ENCODE peak calls at places on chromosome 22, in seven cellular contexts. B, F, G, U, Y, E and H are unnamed samples.

GRCh38 chr22:48889209-48889830 is 938.4 kb downstream of the BRD1 start:
- DNase-seq in Y (no peak), B (no peak), U (no peak), E (no peak), F (no peak), G (no peak), H (no peak)

GRCh38 chr22:48743601-48744282 is 1083.9 kb downstream of the BRD1 start:
- DNase-seq in G (no peak), B (no peak), Y (no peak), E (no peak), F (no peak), U (no peak), H (peak)

GRCh38 chr22:19691721-19692341 is 22.5 kb upstream of the SEPTIN5 start:
- DNase-seq in F (peak), U (no peak), E (no peak), G (no peak), B (no peak), Y (peak), H (peak)

GRCh38 chr22:30325065-30325720 is 1.5 kb downstream of the TBC1D10A start:
- DNase-seq in U (no peak), G (peak), Y (peak), F (no peak), B (no peak), E (no peak), H (peak)

GRCh38 chr22:40076702-40077645 is 82.2 kb downstream of the FAM83F start:
- DNase-seq in G (no peak), E (no peak), F (peak), U (no peak), Y (peak), B (no peak), H (no peak)

GRCh38 chr22:47002692-47003091 is 240.2 kb downstream of the TBC1D22A start:
- DNase-seq in E (no peak), F (no peak), B (no peak), G (no peak), Y (no peak), U (no peak), H (no peak)

GRCh38 chr22:44154431-44154942 is 26.2 kb upstream of the PARVG start:
- DNase-seq in U (no peak), B (no peak), Y (no peak), G (no peak), E (no peak), F (no peak), H (no peak)

GRCh38 chr22:49853981-49854791 is 542 bp downstream of the ZBED4 start:
- DNase-seq in B (peak), G (peak), E (peak), Y (no peak), F (no peak), U (peak), H (peak)

GRCh38 chr22:26956346-26956745 is 299.0 kb downstream of the MIAT start:
- DNase-seq in B (no peak), G (no peak), Y (no peak), U (no peak), F (no peak), E (no peak), H (no peak)

GRCh38 chr22:49018601-49019000 is 809.1 kb downstream of the BRD1 start:
- DNase-seq in B (no peak), E (no peak), F (no peak), U (no peak), Y (no peak), G (no peak), H (peak)

GRCh38 chr22:19775496-19776325 is 15.1 kb downstream of the TBX1 start:
- DNase-seq in G (no peak), E (no peak), U (no peak), B (no peak), Y (no peak), F (no peak), H (peak)

GRCh38 chr22:42796081-42796480 is 61.0 kb downstream of the ARFGAP3 start:
- DNase-seq in U (no peak), B (no peak), F (no peak), G (no peak), E (no peak), Y (no peak), H (no peak)

GRCh38 chr22:42645341-42645937 is 3.8 kb downstream of the CYB5R3 start:
- DNase-seq in Y (no peak), U (no peak), E (no peak), F (no peak), B (no peak), G (no peak), H (no peak)

GRCh38 chr22:22702159-22702873 is 57.9 kb downstream of the GGTLC2 start:
- DNase-seq in Y (no peak), B (no peak), F (no peak), U (no peak), E (no peak), G (no peak), H (peak)

GRCh38 chr22:27150530-27150909 is 493.1 kb downstream of the MIAT start:
- DNase-seq in Y (no peak), F (no peak), B (no peak), E (no peak), G (no peak), U (no peak), H (no peak)

GRCh38 chr22:31923166-31923565 is 21.2 kb upstream of the YWHAH start:
- DNase-seq in F (no peak), Y (no peak), B (no peak), U (no peak), E (no peak), G (peak), H (peak)

GRCh38 chr22:31488988-31489617 is 539 bp downstream of the EIF4ENIF1 start:
- DNase-seq in G (peak), E (peak), B (peak), U (peak), F (no peak), Y (no peak), H (peak)

GRCh38 chr22:43293661-43294392 is 49.3 kb downstream of the SCUBE1 start:
- DNase-seq in B (no peak), U (peak), Y (no peak), F (peak), E (peak), G (no peak), H (peak)

GRCh38 chr22:31350410-31350863 is 4.3 kb upstream of the PATZ1 start:
- DNase-seq in U (peak), Y (no peak), E (peak), B (no peak), F (no peak), G (no peak), H (no peak)

GRCh38 chr22:49328630-49329405 is 498.9 kb downstream of the BRD1 start:
- DNase-seq in U (no peak), B (no peak), F (no peak), E (no peak), G (no peak), Y (no peak), H (no peak)

GRCh38 chr22:49333206-49333605 is 494.5 kb downstream of the BRD1 start:
- DNase-seq in G (no peak), Y (no peak), E (no peak), B (peak), U (no peak), F (no peak), H (no peak)

GRCh38 chr22:48376428-48376827 is 1451.2 kb downstream of the BRD1 start:
- DNase-seq in F (no peak), G (no peak), E (no peak), U (peak), B (no peak), Y (no peak), H (no peak)

GRCh38 chr22:28183078-28183870 is 264.2 kb upstream of the PITPNB start:
- DNase-seq in G (no peak), Y (no peak), E (no peak), F (no peak), B (no peak), U (no peak), H (no peak)

GRCh38 chr22:43295660-43296059 is 47.5 kb downstream of the SCUBE1 start:
- DNase-seq in U (no peak), Y (no peak), F (no peak), E (no peak), B (no peak), G (no peak), H (no peak)

GRCh38 chr22:24763872-24764485 is 10.5 kb downstream of the PIWIL3 start:
- DNase-seq in G (no peak), B (no peak), U (no peak), Y (no peak), F (no peak), E (no peak), H (no peak)

GRCh38 chr22:41201146-41201545 is 4.0 kb upstream of the L3MBTL2 start:
- DNase-seq in G (no peak), Y (no peak), U (no peak), F (no peak), B (no peak), E (no peak), H (no peak)

GRCh38 chr22:25367756-25368155 is 148.3 kb downstream of the CRYBB2 start:
- DNase-seq in U (no peak), F (no peak), Y (no peak), G (no peak), B (no peak), E (no peak), H (no peak)

GRCh38 chr22:41181349-41182241 is 23.5 kb upstream of the L3MBTL2 start:
- DNase-seq in F (no peak), G (no peak), B (no peak), E (no peak), U (no peak), Y (peak), H (peak)

GRCh38 chr22:45007946-45008852 is 1.6 kb downstream of the PHF21B start:
- DNase-seq in E (no peak), F (no peak), G (peak), Y (no peak), B (no peak), U (peak), H (no peak)